ENCODE peak calls at places on chromosomes 12 and 14, in four cellular contexts. A, H, F and G are unnamed samples.

GRCh38 chr12:57535764-57536596 is 11.0 kb downstream of the DCTN2 start:
- DNase-seq in F (no peak), H (no peak), A (no peak), G (no peak)

GRCh38 chr12:131824450-131824849 is 3.7 kb upstream of the MMP17 start:
- DNase-seq in A (no peak), F (no peak), H (no peak), G (peak)

GRCh38 chr14:49139593-49139992 is 446.6 kb downstream of the RPS29 start:
- DNase-seq in A (no peak), F (no peak), H (no peak), G (no peak)

GRCh38 chr14:77421241-77421640 is 2.1 kb downstream of the NOXRED1 start:
- DNase-seq in H (no peak), A (no peak), F (no peak), G (peak)

GRCh38 chr14:89164168-89165074 is 252.6 kb downstream of the FOXN3 start:
- DNase-seq in H (no peak), F (no peak), A (no peak), G (no peak)

GRCh38 chr12:102540856-102541385 is 60.6 kb upstream of the IGF1 start:
- DNase-seq in A (no peak), F (no peak), H (no peak), G (no peak)

GRCh38 chr12:108454539-108455139 is 60.4 kb upstream of the FICD start:
- DNase-seq in F (no peak), A (no peak), H (no peak), G (no peak)

GRCh38 chr12:57603758-57604453 is 718 bp upstream of the DTX3 start:
- DNase-seq in F (no peak), H (peak), A (no peak), G (no peak)

GRCh38 chr12:57227315-57228115 is 2.0 kb upstream of the SHMT2 start:
- DNase-seq in A (no peak), H (no peak), F (no peak), G (no peak)

GRCh38 chr12:106081606-106082005 is 57.1 kb downstream of the NUAK1 start:
- DNase-seq in F (no peak), A (no peak), H (peak), G (no peak)

GRCh38 chr14:104114421-104115130 is 23.8 kb upstream of the KIF26A start:
- DNase-seq in H (no peak), F (no peak), A (no peak), G (no peak)